ENCODE peak calls at places on chromosomes 4 and X, in five cellular contexts. One of them, this sample, is unnamed.

GRCh38 chr4:134911941-134912340 is 710.4 kb upstream of the PABPC4L start:
- DNase-seq in coronary artery: no peak
- DNase-seq in HuH-7: no peak
- DNase-seq in substantia nigra: no peak
- DNase-seq in GM12891: no peak
- DNase-seq in this sample: no peak

GRCh38 chrX:112832481-112833095 is 8.0 kb downstream of the AMOT start:
- DNase-seq in substantia nigra: no peak
- DNase-seq in GM12891: no peak
- DNase-seq in HuH-7: no peak
- DNase-seq in coronary artery: no peak
- DNase-seq in this sample: no peak

GRCh38 chr4:30962949-30963348 is 242.8 kb downstream of the PCDH7 start:
- DNase-seq in HuH-7: no peak
- DNase-seq in substantia nigra: no peak
- DNase-seq in GM12891: no peak
- DNase-seq in coronary artery: no peak
- DNase-seq in this sample: no peak

GRCh38 chr4:87275311-87275710 is 47.4 kb downstream of the HSD17B13 start:
- DNase-seq in substantia nigra: no peak
- DNase-seq in coronary artery: no peak
- DNase-seq in GM12891: no peak
- DNase-seq in HuH-7: no peak
- DNase-seq in this sample: no peak

GRCh38 chr4:1137063-1137771 is 23.9 kb upstream of the RNF212 start:
- DNase-seq in GM12891: no peak
- DNase-seq in HuH-7: no peak
- DNase-seq in substantia nigra: no peak
- DNase-seq in coronary artery: no peak
- DNase-seq in this sample: no peak

GRCh38 chr4:133137571-133137970 is 11.5 kb upstream of the PCDH10 start:
- DNase-seq in coronary artery: no peak
- DNase-seq in GM12891: no peak
- DNase-seq in substantia nigra: no peak
- DNase-seq in HuH-7: no peak
- DNase-seq in this sample: no peak

GRCh38 chr4:112085156-112086035 is 59.9 kb upstream of the FAM241A start:
- DNase-seq in HuH-7: no peak
- DNase-seq in substantia nigra: no peak
- DNase-seq in GM12891: no peak
- DNase-seq in coronary artery: no peak
- DNase-seq in this sample: no peak

GRCh38 chr4:142161093-142161492 is 524.7 kb downstream of the IL15 start:
- DNase-seq in coronary artery: no peak
- DNase-seq in HuH-7: no peak
- DNase-seq in substantia nigra: no peak
- DNase-seq in GM12891: no peak
- DNase-seq in this sample: no peak

GRCh38 chrX:40474205-40474626 is 106.6 kb upstream of the ATP6AP2 start:
- DNase-seq in substantia nigra: peak; percentile 4
- DNase-seq in HuH-7: peak; percentile 14
- DNase-seq in coronary artery: no peak
- DNase-seq in GM12891: no peak
- DNase-seq in this sample: peak; percentile 41